ENCODE peak calls at places on chromosomes 12 and 14, in eight cellular contexts. Z, T, N, F, E, W, D and B are unnamed samples.

GRCh38 chr14:101906645-101907044 is 57.7 kb upstream of the DYNC1H1 start:
- DNase-seq in F (no peak), D (no peak), E (no peak), T (no peak), N (no peak), W (no peak), Z (no peak), B (no peak)

GRCh38 chr12:46921048-46921753 is 95.4 kb upstream of the SLC38A4 start:
- DNase-seq in E (no peak), D (no peak), T (no peak), W (no peak), Z (no peak), N (no peak), F (peak), B (peak)

GRCh38 chr14:105286759-105287144 is 14.0 kb downstream of the BRF1 start:
- DNase-seq in E (no peak), D (no peak), F (no peak), N (no peak), Z (no peak), T (no peak), W (no peak), B (no peak)

GRCh38 chr12:111706145-111706544 is 20.3 kb downstream of the ACAD10 start:
- DNase-seq in W (no peak), T (no peak), N (no peak), D (no peak), F (no peak), E (no peak), Z (no peak), B (no peak)

GRCh38 chr12:114817491-114818440 is 133.8 kb upstream of the TBX3 start:
- DNase-seq in E (no peak), F (no peak), N (no peak), W (no peak), Z (peak), D (no peak), T (no peak), B (no peak)

GRCh38 chr14:88379706-88380343 is 5.6 kb upstream of the SPATA7 start:
- DNase-seq in D (no peak), E (no peak), N (peak), Z (no peak), F (no peak), W (no peak), T (no peak), B (no peak)

GRCh38 chr12:53289891-53290290 is 5.5 kb upstream of the PFDN5 start:
- DNase-seq in F (peak), Z (no peak), D (no peak), E (no peak), W (no peak), N (no peak), T (no peak), B (peak)

GRCh38 chr12:46664771-46665287 is 161.0 kb downstream of the SLC38A4 start:
- DNase-seq in Z (peak), F (peak), W (no peak), E (peak), D (no peak), N (no peak), T (no peak), B (peak)

GRCh38 chr12:96495841-96496545 is 6.6 kb downstream of the CFAP54 start:
- DNase-seq in D (no peak), T (no peak), N (no peak), W (no peak), F (no peak), Z (no peak), E (no peak), B (no peak)

GRCh38 chr12:112188130-112188830 is 62.9 kb downstream of the TRAFD1 start:
- DNase-seq in F (no peak), Z (no peak), T (no peak), D (no peak), W (no peak), N (no peak), E (no peak), B (no peak)

GRCh38 chr14:88904206-88904647 is 79.8 kb downstream of the TTC8 start:
- DNase-seq in F (no peak), N (no peak), T (no peak), Z (no peak), D (no peak), W (no peak), E (no peak), B (no peak)

GRCh38 chr12:45726594-45727300 is 2.8 kb upstream of the ARID2 start:
- DNase-seq in Z (peak), F (peak), E (no peak), D (peak), T (peak), N (peak), W (peak), B (peak)

GRCh38 chr12:41277019-41277770 is 89.1 kb downstream of the PDZRN4 start:
- DNase-seq in W (no peak), E (peak), N (peak), D (no peak), Z (no peak), T (no peak), F (peak), B (peak)

GRCh38 chr12:14239935-14240872 is 125.3 kb upstream of the ATF7IP start:
- DNase-seq in W (no peak), T (no peak), D (peak), E (no peak), F (peak), N (peak), Z (no peak), B (no peak)

GRCh38 chr12:51855586-51856428 is 7.3 kb upstream of the FIGNL2 start:
- DNase-seq in E (no peak), W (no peak), D (no peak), T (peak), F (peak), Z (no peak), N (peak), B (peak)

GRCh38 chr12:109432842-109433304 is 44.2 kb downstream of the KCTD10 start:
- DNase-seq in Z (peak), T (peak), F (peak), W (peak), D (peak), N (peak), E (peak), B (peak)

GRCh38 chr14:72291908-72292688 is 359.9 kb downstream of the RGS6 start:
- DNase-seq in N (peak), D (no peak), E (peak), F (peak), Z (no peak), T (no peak), W (no peak), B (peak)

GRCh38 chr14:68637106-68638021 is 155.5 kb downstream of the ZFP36L1 start:
- DNase-seq in W (no peak), E (no peak), D (no peak), F (peak), Z (no peak), T (peak), N (no peak), B (peak)

GRCh38 chr14:89244720-89245119 is 172.3 kb downstream of the FOXN3 start:
- DNase-seq in E (no peak), F (no peak), N (no peak), Z (no peak), W (no peak), T (no peak), D (no peak), B (no peak)

GRCh38 chr12:105275997-105276760 is 40.2 kb upstream of the APPL2 start:
- DNase-seq in T (no peak), E (no peak), W (no peak), D (no peak), Z (no peak), N (peak), F (no peak), B (no peak)

GRCh38 chr12:105047303-105047702 is 37.0 kb downstream of the ALDH1L2 start:
- DNase-seq in D (no peak), Z (no peak), E (no peak), W (no peak), F (no peak), N (no peak), T (no peak), B (no peak)

GRCh38 chr12:6553051-6553868 is 2.6 kb downstream of the IFFO1 start:
- DNase-seq in D (peak), T (peak), Z (peak), F (peak), E (no peak), W (no peak), N (no peak), B (peak)

GRCh38 chr14:98227000-98227726 is 1044.8 kb downstream of the BCL11B start:
- DNase-seq in D (no peak), Z (no peak), F (no peak), T (no peak), E (no peak), W (no peak), N (no peak), B (no peak)

GRCh38 chr12:76948895-76949294 is 70.1 kb upstream of the CSRP2 start:
- DNase-seq in Z (no peak), D (no peak), E (no peak), T (no peak), F (no peak), N (no peak), W (no peak), B (no peak)

GRCh38 chr14:63654346-63654745 is 12.7 kb upstream of the WDR89 start:
- DNase-seq in T (no peak), W (no peak), E (no peak), N (no peak), D (no peak), Z (no peak), F (peak), B (peak)

GRCh38 chr12:52245962-52246577 is 13.0 kb downstream of the KRT7 start:
- DNase-seq in W (no peak), E (no peak), F (no peak), D (no peak), N (no peak), T (no peak), Z (no peak), B (no peak)

GRCh38 chr14:92352158-92352985 is 29.4 kb downstream of the SLC24A4 start:
- DNase-seq in W (peak), F (no peak), E (no peak), D (no peak), T (no peak), Z (no peak), N (peak), B (peak)

GRCh38 chr12:77686760-77687159 is 143.9 kb upstream of the NAV3 start:
- DNase-seq in D (no peak), F (no peak), T (no peak), E (no peak), Z (no peak), W (no peak), N (peak), B (peak)

GRCh38 chr12:78359530-78359929 is 505.0 kb upstream of the SYT1 start:
- DNase-seq in F (peak), D (no peak), W (no peak), Z (no peak), N (no peak), T (no peak), E (no peak), B (peak)

GRCh38 chr12:104370989-104371870 is 67.7 kb downstream of the EID3 start:
- DNase-seq in F (peak), T (no peak), W (no peak), Z (no peak), N (peak), E (peak), D (no peak), B (peak)

GRCh38 chr12:132523576-132524331 is 33.8 kb downstream of the FBRSL1 start:
- DNase-seq in W (peak), E (no peak), D (peak), N (peak), T (peak), Z (peak), F (no peak), B (peak)

GRCh38 chr14:97120204-97121120 is 323.3 kb downstream of the VRK1 start:
- DNase-seq in D (no peak), T (no peak), W (peak), N (no peak), E (no peak), F (no peak), Z (no peak), B (no peak)

GRCh38 chr12:116037941-116038837 is 239.3 kb downstream of the MED13L start:
- DNase-seq in Z (no peak), N (no peak), D (no peak), F (peak), T (no peak), W (no peak), E (peak), B (peak)

GRCh38 chr14:90381011-90381790 is 15.6 kb upstream of the CALM1 start:
- DNase-seq in Z (peak), D (peak), T (no peak), N (no peak), W (no peak), F (no peak), E (no peak), B (peak)

DNA sequence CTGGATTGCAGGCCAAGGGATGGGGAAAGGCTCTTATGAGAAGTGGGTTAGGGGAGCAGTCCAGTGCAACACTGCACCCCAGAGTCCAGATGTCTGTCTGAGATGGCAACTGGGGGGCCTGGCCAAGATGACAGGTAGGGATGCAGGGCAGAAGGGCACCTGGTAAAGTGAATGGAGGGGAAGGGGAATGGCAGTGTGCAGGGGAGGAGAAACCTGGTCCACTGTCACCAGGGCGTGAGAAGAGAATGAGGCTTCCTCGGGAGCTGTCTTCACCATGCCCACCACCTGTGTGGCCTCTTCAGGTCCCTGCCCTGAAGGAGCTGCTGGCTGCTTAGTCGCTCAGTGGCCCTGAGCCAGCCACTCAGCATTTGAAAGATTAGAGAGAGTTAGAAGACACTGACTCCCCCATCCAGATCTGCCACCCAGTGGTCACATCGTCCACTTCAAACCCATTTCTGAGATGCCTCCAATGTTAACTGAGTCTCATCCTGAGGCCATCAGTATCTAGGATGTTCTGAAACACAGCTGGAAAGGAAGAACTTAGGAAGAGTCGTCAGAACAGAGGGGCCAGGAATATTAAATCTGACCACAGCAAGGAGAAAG is 57.3 kb downstream of the PLEKHG3 start:
- DNase-seq in W (no peak), D (no peak), T (no peak), E (no peak), N (no peak), Z (no peak), F (no peak), B (no peak)
- TF ChIP-seq CTCF in W (no peak), D (peak), T (no peak), E (no peak), N (no peak), Z (no peak), F (no peak), B (peak)

DNA sequence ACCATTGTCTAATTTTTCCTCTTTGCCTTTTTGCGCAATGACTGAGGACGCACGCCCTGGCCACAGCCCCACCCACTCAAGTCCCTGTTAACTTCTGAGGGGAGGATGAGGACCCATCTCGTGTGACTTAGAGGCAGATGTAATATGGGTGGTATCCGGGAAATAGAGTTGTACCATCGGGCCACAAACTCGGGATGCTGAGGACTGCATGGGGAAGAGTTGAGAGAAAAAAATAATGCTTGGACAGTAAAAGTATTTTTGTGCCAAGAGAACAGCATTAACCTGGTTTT is 263 bp downstream of the RAD9B start:
- DNase-seq in E (no peak), F (no peak), T (no peak), D (no peak), W (no peak), N (no peak), Z (no peak), B (no peak)
- H3K4me3 ChIP-seq in E (peak), F (peak), T (peak), D (peak), W (peak), N (no peak), Z (peak), B (peak)

GRCh38 chr12:26629864-26630263 is 203.1 kb downstream of the ITPR2 start:
- DNase-seq in D (no peak), W (no peak), E (no peak), N (no peak), F (peak), Z (no peak), T (no peak), B (peak)
- TF ChIP-seq CTCF in D (peak), W (no peak), E (peak), N (peak), F (peak), Z (no peak), T (peak), B (peak)

GRCh38 chr12:121038861-121039654 is at the start of gene OASL:
- DNase-seq in Z (no peak), F (no peak), D (peak), T (no peak), N (no peak), W (peak), E (no peak), B (peak)
- H3K4me3 ChIP-seq in Z (peak), F (no peak), D (peak), T (peak), N (no peak), W (peak), E (peak), B (peak)

GRCh38 chr12:58655375-58655774 is 264.9 kb downstream of the LRIG3 start:
- DNase-seq in Z (no peak), T (no peak), E (no peak), D (no peak), F (no peak), N (no peak), W (no peak), B (no peak)

GRCh38 chr12:58656254-58657009 is 263.9 kb downstream of the LRIG3 start:
- DNase-seq in W (no peak), Z (no peak), E (no peak), T (no peak), D (no peak), F (no peak), N (no peak), B (no peak)

GRCh38 chr12:58657175-58657574 is 263.1 kb downstream of the LRIG3 start:
- DNase-seq in W (no peak), E (no peak), N (no peak), T (no peak), Z (no peak), D (no peak), F (peak), B (peak)

GRCh38 chr12:58651850-58652249 is 268.5 kb downstream of the LRIG3 start:
- DNase-seq in E (no peak), T (no peak), W (no peak), N (no peak), F (no peak), Z (no peak), D (no peak), B (no peak)

GRCh38 chr12:58654021-58654420 is 266.3 kb downstream of the LRIG3 start:
- DNase-seq in Z (no peak), E (no peak), T (no peak), N (no peak), W (no peak), D (no peak), F (no peak), B (no peak)
- TF ChIP-seq CTCF in Z (no peak), E (no peak), T (no peak), N (no peak), W (no peak), D (no peak), F (no peak), B (no peak)